ENCODE peak calls at places on chromosomes 13 and 19, in five cellular contexts. S, F, C, X and Q are unnamed samples.

GRCh38 chr13:20270163-20270865 is 38.2 kb upstream of the GJB6 start:
- DNase-seq in F (no peak), S (no peak), C (no peak), X (no peak), Q (no peak)

GRCh38 chr13:30796833-30797601 is 61.7 kb downstream of the ALOX5AP start:
- DNase-seq in C (peak; percentile 23), X (no peak), F (no peak), S (no peak), Q (no peak)

GRCh38 chr13:114120486-114121430 is 11.7 kb downstream of the RASA3 start:
- DNase-seq in X (no peak), F (peak; percentile 91), C (no peak), S (no peak), Q (no peak)

GRCh38 chr13:39773833-39774232 is 118.4 kb downstream of the COG6 start:
- DNase-seq in C (no peak), S (no peak), X (no peak), F (no peak), Q (no peak)

GRCh38 chr13:43291289-43292055 is 268.1 kb downstream of the DNAJC15 start:
- DNase-seq in S (no peak), F (no peak), C (no peak), X (no peak), Q (no peak)

GRCh38 chr19:4267101-4267900 is 11.8 kb upstream of the SHD start:
- DNase-seq in S (no peak), C (peak; percentile 70), F (peak; percentile 73), X (peak; percentile 29), Q (peak; percentile 21)

GRCh38 chr19:1173160-1173844 is 766 bp downstream of the SBNO2 start:
- DNase-seq in X (no peak), S (peak; percentile 55), F (no peak), C (no peak), Q (no peak)

GRCh38 chr19:43574424-43575155 is 737 bp downstream of the XRCC1 start:
- DNase-seq in F (peak; percentile 70), C (no peak), S (no peak), X (no peak), Q (no peak)

GRCh38 chr19:7697721-7698287 is 4.1 kb downstream of the FCER2 start:
- DNase-seq in S (no peak), F (no peak), C (no peak), X (no peak), Q (no peak)

GRCh38 chr19:39843919-39844793 is 2.0 kb downstream of the FBL start:
- DNase-seq in X (no peak), C (no peak), S (no peak), F (peak; percentile 55), Q (no peak)

GRCh38 chr13:98142427-98143156 is at the start of gene FARP1:
- DNase-seq in S (peak; percentile 80), X (peak; percentile 88), C (peak; percentile 20), F (peak; percentile 92), Q (peak; percentile 75)

GRCh38 chr19:46133101-46133627 is 8.7 kb upstream of the IGFL3 start:
- DNase-seq in F (no peak), X (peak; percentile 56), S (peak; percentile 35), C (no peak), Q (peak; percentile 50)

GRCh38 chr13:50428183-50428877 is 413.1 kb downstream of the KCNRG start:
- DNase-seq in S (no peak), X (no peak), F (no peak), C (no peak), Q (no peak)

GRCh38 chr19:42440357-42441046 is 2.2 kb downstream of the CXCL17 start:
- DNase-seq in X (no peak), S (peak; percentile 76), C (peak; percentile 83), F (peak; percentile 85), Q (peak; percentile 71)

GRCh38 chr13:31521466-31521865 is 217.9 kb upstream of the RXFP2 start:
- DNase-seq in X (no peak), F (no peak), C (no peak), S (no peak), Q (no peak)

GRCh38 chr13:84273163-84273562 is 390.9 kb upstream of the SLITRK1 start:
- DNase-seq in S (no peak), X (no peak), F (no peak), C (no peak), Q (no peak)

GRCh38 chr13:59445812-59446211 is 717.9 kb downstream of the DIAPH3 start:
- DNase-seq in F (no peak), S (no peak), C (no peak), X (no peak), Q (no peak)

GRCh38 chr13:18948664-18949488 is 232.7 kb downstream of the TUBA3C start:
- DNase-seq in F (no peak), X (no peak), S (no peak), C (no peak), Q (no peak)

GRCh38 chr13:70203661-70204229 is 95.5 kb upstream of the KLHL1 start:
- DNase-seq in F (peak; percentile 40), C (no peak), S (no peak), X (no peak), Q (no peak)

GRCh38 chr19:41877490-41877876 is 404 bp downstream of the CD79A start:
- DNase-seq in C (no peak), S (no peak), X (no peak), F (no peak), Q (no peak)

GRCh38 chr19:5547881-5548280 is 19.9 kb downstream of the TINCR start:
- DNase-seq in C (no peak), S (no peak), F (peak; percentile 75), X (no peak), Q (no peak)

GRCh38 chr13:97901716-97902115 is 51.8 kb upstream of the IPO5 start:
- DNase-seq in C (no peak), S (no peak), X (no peak), F (no peak), Q (no peak)

GRCh38 chr13:80921556-80921955 is 580.6 kb upstream of the SPRY2 start:
- DNase-seq in C (no peak), F (no peak), S (no peak), X (no peak), Q (no peak)

GRCh38 chr13:95247857-95248256 is 53.4 kb downstream of the ABCC4 start:
- DNase-seq in C (no peak), S (no peak), F (no peak), X (no peak), Q (no peak)

GRCh38 chr19:2424686-2425621 is 2.4 kb downstream of the TIMM13 start:
- DNase-seq in C (no peak), F (peak; percentile 79), S (peak; percentile 71), X (no peak), Q (peak; percentile 32)

GRCh38 chr19:55581828-55582223 is 1.2 kb upstream of the ZNF579 start:
- DNase-seq in S (no peak), F (no peak), C (no peak), X (no peak), Q (no peak)

GRCh38 chr13:79581870-79582315 is 100.9 kb downstream of the NDFIP2 start:
- DNase-seq in C (no peak), S (no peak), X (no peak), F (peak; percentile 91), Q (no peak)

GRCh38 chr19:58154287-58154678 is 3.7 kb upstream of the ZNF329 start:
- DNase-seq in C (no peak), S (peak; percentile 62), F (peak; percentile 17), X (no peak), Q (peak; percentile 31)

GRCh38 chr19:3968556-3969434 is 2.1 kb downstream of the DAPK3 start:
- DNase-seq in S (peak; percentile 76), C (no peak), X (no peak), F (peak; percentile 52), Q (peak; percentile 94)

GRCh38 chr13:111318396-111318795 is 2.0 kb upstream of the TEX29 start:
- DNase-seq in X (no peak), C (no peak), F (no peak), S (no peak), Q (no peak)

GRCh38 chr13:46367622-46368327 is 19.3 kb downstream of the RUBCNL start:
- DNase-seq in F (no peak), S (no peak), C (no peak), X (no peak), Q (no peak)

GRCh38 chr13:94073006-94073744 is 406.3 kb downstream of the DCT start:
- DNase-seq in F (no peak), C (no peak), X (peak; percentile 1), S (no peak), Q (no peak)